ENCODE peak calls at places on chromosome 1, in eight cellular contexts. J is fibroblast of lung, R is heart left ventricle, Q is hepatocyte, Z is neural progenitor cell, T is ovary, G is K562, N is breast epithelium. S is an unnamed sample.

GRCh38 chr1:24695202-24695974 is 49.9 kb upstream of the CLIC4 start:
- DNase-seq in Q (no peak), T (no peak), G (no peak), N (no peak), J (no peak), Z (no peak), R (peak), S (no peak)

GRCh38 chr1:81801032-81801833 is 499 bp downstream of the ADGRL2 start:
- DNase-seq in N (peak), R (peak), J (peak), G (no peak), T (peak), Z (peak), Q (peak), S (no peak)

GRCh38 chr1:215132156-215132555 is 49.6 kb downstream of the KCNK2 start:
- DNase-seq in G (no peak), R (no peak), Q (no peak), T (no peak), N (no peak), Z (no peak), J (peak), S (peak)

GRCh38 chr1:198201956-198202784 is 45.4 kb downstream of the NEK7 start:
- DNase-seq in G (no peak), Q (no peak), T (no peak), R (no peak), Z (no peak), N (no peak), J (no peak), S (no peak)

GRCh38 chr1:47624531-47624930 is 186.7 kb downstream of the FOXD2 start:
- DNase-seq in Q (peak), J (no peak), R (no peak), Z (peak), T (no peak), G (peak), N (no peak), S (no peak)

GRCh38 chr1:150015733-150016132 is 5.2 kb upstream of the OTUD7B start:
- DNase-seq in R (no peak), G (no peak), N (no peak), T (no peak), Z (no peak), J (no peak), Q (no peak), S (no peak)

GRCh38 chr1:46411010-46411405 is 16.9 kb downstream of the FAAH start:
- DNase-seq in G (no peak), N (no peak), J (no peak), Z (no peak), T (no peak), R (no peak), Q (no peak), S (no peak)

GRCh38 chr1:218585565-218586184 is 240.5 kb downstream of the TGFB2 start:
- DNase-seq in J (peak), Z (peak), Q (peak), T (no peak), N (no peak), R (peak), G (no peak), S (peak)

GRCh38 chr1:213331776-213332175 is 280.7 kb downstream of the RPS6KC1 start:
- DNase-seq in T (no peak), Z (no peak), N (no peak), J (no peak), Q (no peak), R (no peak), G (no peak), S (no peak)

GRCh38 chr1:180234369-180235076 is 4.5 kb downstream of the LHX4 start:
- DNase-seq in T (no peak), R (no peak), G (no peak), N (no peak), J (no peak), Z (peak), Q (no peak), S (no peak)

GRCh38 chr1:81811757-81812371 is 11.1 kb downstream of the ADGRL2 start:
- DNase-seq in G (no peak), Z (no peak), N (no peak), J (peak), Q (no peak), R (no peak), T (no peak), S (no peak)

GRCh38 chr1:160101717-160102522 is 3.5 kb upstream of the IGSF8 start:
- DNase-seq in Q (no peak), R (no peak), N (no peak), G (no peak), J (no peak), T (no peak), Z (no peak), S (no peak)

GRCh38 chr1:17861685-17862084 is 106.6 kb downstream of the ACTL8 start:
- DNase-seq in N (no peak), T (no peak), J (peak), R (no peak), G (peak), Q (no peak), Z (peak), S (no peak)

GRCh38 chr1:203475012-203475981 is at the start of gene PRELP:
- DNase-seq in Q (peak), G (peak), J (peak), R (peak), Z (peak), T (peak), N (no peak), S (no peak)

GRCh38 chr1:94143809-94144176 is 22.8 kb upstream of the ABCA4 start:
- DNase-seq in G (no peak), N (no peak), J (no peak), Q (no peak), R (no peak), T (no peak), Z (no peak), S (no peak)

GRCh38 chr1:199173356-199173755 is 534.5 kb downstream of the PTPRC start:
- DNase-seq in R (no peak), G (no peak), Q (no peak), N (no peak), Z (no peak), T (no peak), J (peak), S (no peak)

GRCh38 chr1:193562121-193562520 is 375.7 kb upstream of the B3GALT2 start:
- DNase-seq in T (no peak), N (no peak), Z (peak), Q (no peak), G (no peak), R (no peak), J (no peak), S (no peak)

GRCh38 chr1:33930346-33931114 is 66.7 kb downstream of the HMGB4 start:
- DNase-seq in G (no peak), Q (no peak), T (no peak), Z (no peak), J (no peak), R (no peak), N (no peak), S (no peak)

GRCh38 chr1:109354940-109355339 is 42.8 kb downstream of the SORT1 start:
- DNase-seq in Z (no peak), Q (no peak), T (no peak), G (no peak), R (no peak), N (no peak), J (no peak), S (no peak)

GRCh38 chr1:232211149-232211548 is 418.8 kb downstream of the SIPA1L2 start:
- DNase-seq in G (no peak), T (no peak), Z (peak), J (no peak), R (no peak), Q (no peak), N (no peak), S (no peak)
- TF ChIP-seq CTCF in G (no peak), T (no peak), Z (peak), J (peak), R (no peak), Q (no peak), N (no peak), S (peak)

GRCh38 chr1:37734629-37735591 is 30.0 kb downstream of the EPHA10 start:
- DNase-seq in R (no peak), G (peak), N (no peak), T (no peak), Z (peak), J (no peak), Q (peak), S (no peak)
- H3K4me3 ChIP-seq in R (no peak), G (peak), N (no peak), T (no peak), Z (peak), J (no peak), Q (no peak), S (no peak)

DNA sequence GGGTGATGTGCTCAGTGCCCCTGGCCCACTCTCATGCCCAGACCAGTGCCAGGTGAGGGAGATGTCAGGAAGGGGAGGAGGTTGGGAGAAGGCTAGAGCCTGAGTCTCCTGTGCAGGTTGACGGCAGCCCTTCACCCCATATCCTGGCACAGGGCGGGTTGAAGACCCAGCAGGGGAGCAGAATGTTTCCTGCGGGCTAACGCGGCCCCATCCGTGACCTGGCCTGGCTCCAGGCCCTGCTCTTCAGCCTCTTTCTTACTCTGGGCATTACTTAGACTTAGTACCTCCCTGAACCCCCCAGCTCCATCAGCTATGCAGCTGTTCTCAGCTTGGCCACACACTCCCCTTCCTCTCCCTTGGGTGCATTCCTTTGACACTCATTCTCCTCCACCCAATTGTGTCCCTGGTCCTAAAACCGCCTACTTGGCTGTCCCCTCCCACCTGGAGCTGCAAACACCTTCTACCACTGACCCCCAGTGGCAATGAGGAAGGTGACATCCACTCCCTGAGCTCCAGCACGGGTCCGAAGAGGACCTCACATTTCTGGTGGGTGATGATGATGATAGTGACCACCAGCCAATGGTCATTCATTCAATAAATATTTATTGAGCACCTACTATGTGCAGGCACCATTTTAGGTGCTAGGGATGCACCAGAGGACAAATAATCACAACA is 179.0 kb downstream of the PTPRU start:
- DNase-seq in G (peak), Q (no peak), J (peak), R (no peak), T (no peak), N (no peak), Z (peak), S (no peak)
- TF ChIP-seq CTCF in G (peak), Q (peak), J (no peak), R (no peak), T (no peak), N (no peak), Z (peak), S (peak)

GRCh38 chr1:3747522-3747848 is 4.8 kb upstream of the CCDC27 start:
- DNase-seq in J (no peak), G (no peak), N (no peak), R (no peak), Q (no peak), T (no peak), Z (no peak), S (no peak)
- H3K4me3 ChIP-seq in J (peak), G (peak), N (peak), R (peak), Q (peak), T (peak), Z (peak), S (peak)

DNA sequence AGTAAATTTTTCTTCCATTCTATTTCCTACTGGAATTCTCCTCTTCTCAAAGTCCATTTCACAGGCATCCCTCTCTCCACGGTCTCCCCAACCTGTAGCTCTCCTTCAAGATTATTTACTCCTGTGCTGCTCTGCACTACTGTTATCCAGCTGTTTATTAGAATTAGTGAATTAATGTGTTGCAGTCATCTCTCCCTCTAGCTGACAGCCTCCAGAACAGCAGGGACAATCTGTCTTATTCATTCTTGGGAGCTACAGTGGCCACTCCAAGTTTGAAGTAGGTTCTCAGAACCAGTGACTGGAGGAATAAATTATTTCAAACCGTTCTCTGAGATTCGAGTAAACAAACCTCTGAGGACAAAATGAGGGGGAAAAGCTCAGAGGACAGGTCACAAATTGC is 331.0 kb downstream of the RRAGC start:
- DNase-seq in T (no peak), Q (no peak), R (no peak), N (no peak), G (no peak), J (no peak), Z (no peak), S (no peak)
- TF ChIP-seq CTCF in T (no peak), Q (no peak), R (no peak), N (no peak), G (no peak), J (no peak), Z (no peak), S (no peak)

GRCh38 chr1:172357753-172358152 is 62.7 kb upstream of the C1orf105 start:
- DNase-seq in N (no peak), J (no peak), G (no peak), T (no peak), Z (no peak), Q (no peak), R (no peak), S (no peak)
- H3K4me3 ChIP-seq in N (no peak), J (no peak), G (no peak), T (peak), Z (no peak), Q (no peak), R (peak), S (no peak)

DNA sequence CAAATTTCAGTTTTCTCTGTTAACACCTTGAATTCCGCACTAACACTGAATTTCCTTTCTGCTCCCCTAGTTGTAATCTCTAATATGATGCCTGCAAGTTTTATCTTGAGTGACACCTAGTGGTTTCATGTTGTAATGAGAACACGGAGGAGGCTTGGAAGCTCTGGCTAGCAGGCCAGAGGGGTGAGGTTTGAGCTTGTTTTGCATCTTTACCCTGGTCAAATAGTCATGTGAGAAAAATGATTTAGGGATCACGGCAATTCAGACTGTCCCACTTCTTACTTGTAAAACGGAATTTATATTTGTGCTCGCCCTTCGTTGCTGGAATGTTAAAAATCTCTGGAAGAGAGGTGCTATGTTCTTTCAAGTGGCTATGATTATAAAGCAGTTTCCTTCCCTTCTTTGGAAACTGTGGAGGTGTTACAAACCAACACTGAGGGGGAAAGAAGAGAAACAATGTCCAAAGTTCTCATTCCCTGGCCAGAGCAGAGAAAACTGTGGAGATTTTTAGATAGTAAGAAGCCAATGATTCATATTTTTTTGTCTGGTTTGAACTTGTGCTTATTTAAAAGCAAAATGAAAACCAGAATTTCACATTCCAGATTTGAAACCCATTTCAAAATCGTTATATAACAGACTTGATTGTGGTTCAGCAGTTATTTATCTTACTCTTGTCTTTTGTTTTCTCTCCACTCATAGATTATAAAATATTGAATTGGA is 5.3 kb upstream of the MROH9 start:
- DNase-seq in R (peak), G (peak), N (no peak), J (peak), Q (peak), T (peak), Z (peak), S (peak)
- TF ChIP-seq CTCF in R (peak), G (peak), N (peak), J (peak), Q (peak), T (peak), Z (peak), S (peak)

DNA sequence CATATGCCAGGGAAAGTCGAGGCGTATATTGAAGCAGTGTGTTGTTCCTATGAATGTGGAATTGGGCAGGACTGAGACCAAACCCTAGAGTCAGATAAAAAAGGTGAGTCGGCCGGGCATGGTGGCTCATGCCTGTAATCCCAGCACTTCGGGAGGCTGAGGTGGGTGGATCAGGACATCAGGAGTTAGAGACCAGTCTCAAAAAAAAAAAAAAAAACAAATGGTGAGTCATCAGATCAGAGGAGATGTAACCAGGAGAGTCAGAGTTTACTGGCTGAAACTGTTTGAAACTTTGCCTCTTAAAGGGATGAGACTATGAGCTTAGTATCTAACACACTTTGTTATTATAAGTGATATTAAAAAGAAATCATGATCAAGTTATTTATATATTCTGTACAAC is 26.4 kb upstream of the SYCP1 start:
- DNase-seq in T (no peak), N (no peak), R (no peak), Z (no peak), J (peak), G (no peak), Q (no peak), S (no peak)
- H3K4me3 ChIP-seq in T (no peak), N (no peak), R (no peak), Z (no peak), J (no peak), G (no peak), Q (no peak), S (no peak)

DNA sequence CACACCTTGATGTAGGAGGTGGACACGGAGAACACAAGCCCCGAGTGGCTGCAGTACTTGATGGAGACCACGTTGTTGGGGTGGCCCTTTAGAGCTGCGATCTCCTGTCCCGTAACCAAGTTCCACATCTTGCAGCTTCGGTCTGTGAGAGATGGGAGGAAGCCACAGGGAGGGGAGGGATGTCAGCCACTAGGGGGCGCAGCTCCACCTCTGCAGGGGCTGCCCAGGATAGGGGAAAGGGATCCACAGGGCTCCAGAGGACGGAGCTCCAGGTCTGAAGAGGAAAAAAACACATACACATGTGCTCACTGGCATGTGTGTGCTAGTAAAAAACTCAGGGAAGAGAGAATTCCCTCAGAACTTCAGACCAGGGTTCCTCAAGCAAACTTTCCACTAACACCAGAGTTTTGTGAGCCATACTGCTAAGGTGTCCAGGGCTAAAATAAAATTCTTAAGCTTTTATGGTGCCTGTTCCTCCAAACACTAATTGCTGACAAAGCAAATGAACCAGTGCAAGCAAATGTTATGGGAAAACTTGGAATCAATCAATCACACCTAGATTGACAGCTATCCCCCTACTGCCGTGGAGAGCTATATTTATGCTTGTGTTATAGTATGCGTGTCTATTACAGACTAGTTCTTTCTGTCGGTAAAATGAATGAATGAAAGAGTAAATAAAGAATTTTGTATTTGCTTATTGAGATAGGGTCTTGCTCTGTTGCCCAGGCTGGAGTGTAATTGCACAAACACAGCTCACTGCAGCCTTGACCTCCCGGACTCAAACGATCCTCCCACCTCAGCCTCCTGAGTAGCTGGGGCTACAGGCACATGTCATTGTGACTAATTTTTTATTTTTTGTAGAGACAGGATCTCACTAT is 43.7 kb downstream of the KIF21B start:
- DNase-seq in G (peak), Z (peak), R (no peak), N (no peak), J (peak), T (no peak), Q (peak), S (no peak)
- TF ChIP-seq CTCF in G (peak), Z (peak), R (no peak), N (no peak), J (peak), T (no peak), Q (peak), S (peak)

GRCh38 chr1:204830671-204831585 is 39.7 kb upstream of the NFASC start:
- DNase-seq in G (no peak), Z (peak), T (no peak), R (no peak), N (no peak), Q (no peak), J (no peak), S (no peak)
- H3K4me3 ChIP-seq in G (no peak), Z (no peak), T (no peak), R (no peak), N (no peak), Q (no peak), J (no peak), S (no peak)